ENCODE peak calls at places on chromosomes 2 and 18, in eight cellular contexts. One of them, this sample, is unnamed.

GRCh38 chr18:12376034-12376717 is 851 bp downstream of the AFG3L2 start:
- DNase-seq in HepG2: peak
- DNase-seq in stomach: peak
- DNase-seq in tibial nerve: no peak
- DNase-seq in sigmoid colon: peak
- DNase-seq in endothelial cell of umbilical vein: peak
- DNase-seq in vagina: no peak
- DNase-seq in A549: no peak
- DNase-seq in this sample: peak

GRCh38 chr2:120861576-120862191 is 126.0 kb downstream of the GLI2 start:
- DNase-seq in A549: no peak
- DNase-seq in endothelial cell of umbilical vein: no peak
- DNase-seq in HepG2: no peak
- DNase-seq in stomach: no peak
- DNase-seq in tibial nerve: no peak
- DNase-seq in vagina: no peak
- DNase-seq in sigmoid colon: no peak
- DNase-seq in this sample: no peak

GRCh38 chr2:100482741-100483140 is 12.5 kb downstream of the NMS start:
- DNase-seq in tibial nerve: no peak
- DNase-seq in stomach: no peak
- DNase-seq in A549: peak
- DNase-seq in sigmoid colon: no peak
- DNase-seq in HepG2: no peak
- DNase-seq in vagina: no peak
- DNase-seq in endothelial cell of umbilical vein: no peak
- DNase-seq in this sample: no peak

GRCh38 chr2:101223814-101224231 is 28.9 kb upstream of the CNOT11 start:
- DNase-seq in sigmoid colon: no peak
- DNase-seq in HepG2: no peak
- DNase-seq in stomach: no peak
- DNase-seq in A549: no peak
- DNase-seq in vagina: no peak
- DNase-seq in tibial nerve: no peak
- DNase-seq in endothelial cell of umbilical vein: no peak
- DNase-seq in this sample: no peak

GRCh38 chr18:31652875-31653274 is 31.5 kb downstream of the B4GALT6 start:
- DNase-seq in sigmoid colon: no peak
- DNase-seq in A549: no peak
- DNase-seq in stomach: no peak
- DNase-seq in vagina: no peak
- DNase-seq in tibial nerve: no peak
- DNase-seq in endothelial cell of umbilical vein: no peak
- DNase-seq in HepG2: no peak
- DNase-seq in this sample: no peak

GRCh38 chr2:51710222-51710621 is 678.3 kb upstream of the NRXN1 start:
- DNase-seq in A549: no peak
- DNase-seq in vagina: no peak
- DNase-seq in sigmoid colon: no peak
- DNase-seq in tibial nerve: no peak
- DNase-seq in HepG2: peak
- DNase-seq in stomach: no peak
- DNase-seq in endothelial cell of umbilical vein: no peak
- DNase-seq in this sample: no peak

GRCh38 chr18:78169487-78169886 is 810.1 kb upstream of the SALL3 start:
- DNase-seq in endothelial cell of umbilical vein: no peak
- DNase-seq in A549: no peak
- DNase-seq in sigmoid colon: no peak
- DNase-seq in HepG2: no peak
- DNase-seq in tibial nerve: no peak
- DNase-seq in vagina: no peak
- DNase-seq in stomach: no peak
- DNase-seq in this sample: no peak

GRCh38 chr18:25058520-25058919 is 293.4 kb downstream of the ZNF521 start:
- DNase-seq in tibial nerve: no peak
- DNase-seq in endothelial cell of umbilical vein: no peak
- DNase-seq in A549: no peak
- DNase-seq in stomach: no peak
- DNase-seq in HepG2: no peak
- DNase-seq in vagina: no peak
- DNase-seq in sigmoid colon: no peak
- DNase-seq in this sample: no peak

GRCh38 chr2:217834057-217834620 is 168.7 kb downstream of the TNS1 start:
- DNase-seq in sigmoid colon: no peak
- DNase-seq in HepG2: no peak
- DNase-seq in endothelial cell of umbilical vein: no peak
- DNase-seq in tibial nerve: no peak
- DNase-seq in A549: no peak
- DNase-seq in stomach: no peak
- DNase-seq in vagina: no peak
- DNase-seq in this sample: no peak

GRCh38 chr2:10831387-10831985 is 18.9 kb upstream of the PDIA6 start:
- DNase-seq in endothelial cell of umbilical vein: no peak
- DNase-seq in vagina: no peak
- DNase-seq in sigmoid colon: no peak
- DNase-seq in A549: no peak
- DNase-seq in HepG2: no peak
- DNase-seq in stomach: no peak
- DNase-seq in tibial nerve: no peak
- DNase-seq in this sample: no peak

GRCh38 chr2:10833021-10833420 is 20.4 kb upstream of the PDIA6 start:
- DNase-seq in HepG2: no peak
- DNase-seq in sigmoid colon: no peak
- DNase-seq in vagina: no peak
- DNase-seq in stomach: no peak
- DNase-seq in A549: no peak
- DNase-seq in tibial nerve: no peak
- DNase-seq in endothelial cell of umbilical vein: no peak
- DNase-seq in this sample: no peak

GRCh38 chr2:10830641-10831386 is 18.2 kb upstream of the PDIA6 start:
- DNase-seq in stomach: no peak
- DNase-seq in HepG2: no peak
- DNase-seq in endothelial cell of umbilical vein: no peak
- DNase-seq in vagina: no peak
- DNase-seq in sigmoid colon: no peak
- DNase-seq in tibial nerve: no peak
- DNase-seq in A549: no peak
- DNase-seq in this sample: no peak

GRCh38 chr2:10834300-10834699 is 21.7 kb upstream of the PDIA6 start:
- DNase-seq in tibial nerve: no peak
- DNase-seq in A549: no peak
- DNase-seq in HepG2: no peak
- DNase-seq in vagina: no peak
- DNase-seq in sigmoid colon: no peak
- DNase-seq in endothelial cell of umbilical vein: no peak
- DNase-seq in stomach: no peak
- DNase-seq in this sample: no peak

DNA sequence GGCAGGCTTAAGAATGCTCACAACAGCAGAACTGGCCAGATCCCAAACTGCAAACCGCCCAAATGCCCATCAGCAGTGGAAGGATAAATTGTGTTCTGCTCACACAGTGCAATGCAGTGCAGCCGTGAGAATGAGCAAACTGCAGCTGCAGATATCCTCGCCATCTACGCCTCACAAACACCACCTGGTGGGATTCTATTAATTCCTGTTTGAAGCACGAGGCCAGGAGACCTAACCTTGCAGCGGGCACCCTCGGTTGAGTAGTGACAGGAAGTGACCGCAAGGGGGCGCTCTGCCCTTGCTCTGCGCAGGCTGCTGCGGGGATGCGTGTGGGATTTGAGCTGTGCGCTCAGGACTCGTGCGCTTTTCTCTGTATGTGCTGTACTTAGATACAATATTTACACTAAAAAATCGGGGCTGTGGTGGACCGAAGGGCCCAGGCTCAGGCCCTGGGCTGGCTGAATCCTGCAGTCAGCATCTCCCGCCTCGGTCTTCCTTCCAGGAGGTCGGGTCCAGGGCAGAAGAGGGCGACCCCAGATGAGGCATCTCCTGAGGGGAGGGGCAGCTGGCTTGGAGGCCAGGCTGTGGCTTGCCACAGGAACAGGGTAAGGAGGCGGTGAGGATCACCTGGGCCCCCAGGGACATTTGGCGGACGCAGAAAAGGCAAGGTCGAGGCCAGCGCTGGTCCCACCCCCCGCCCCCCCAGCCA is 19.8 kb upstream of the PDIA6 start:
- DNase-seq in vagina: no peak
- DNase-seq in HepG2: peak
- DNase-seq in A549: peak
- DNase-seq in endothelial cell of umbilical vein: peak
- DNase-seq in stomach: peak
- DNase-seq in tibial nerve: peak
- DNase-seq in sigmoid colon: peak
- DNase-seq in this sample: peak
- TF ChIP-seq CTCF in vagina: peak
- TF ChIP-seq CTCF in HepG2: peak
- TF ChIP-seq CTCF in A549: peak
- TF ChIP-seq CTCF in endothelial cell of umbilical vein: peak
- TF ChIP-seq CTCF in stomach: peak
- TF ChIP-seq CTCF in tibial nerve: peak
- TF ChIP-seq CTCF in sigmoid colon: peak
- TF ChIP-seq CTCF in this sample: peak

GRCh38 chr18:35117372-35117771 is 76.2 kb downstream of the MAPRE2 start:
- DNase-seq in A549: no peak
- DNase-seq in endothelial cell of umbilical vein: no peak
- DNase-seq in sigmoid colon: no peak
- DNase-seq in vagina: no peak
- DNase-seq in HepG2: no peak
- DNase-seq in tibial nerve: no peak
- DNase-seq in stomach: no peak
- DNase-seq in this sample: no peak
- H3K27ac ChIP-seq in A549: no peak
- H3K27ac ChIP-seq in endothelial cell of umbilical vein: no peak
- H3K27ac ChIP-seq in sigmoid colon: peak
- H3K27ac ChIP-seq in vagina: peak
- H3K27ac ChIP-seq in HepG2: no peak
- H3K27ac ChIP-seq in tibial nerve: no peak
- H3K27ac ChIP-seq in stomach: peak
- H3K27ac ChIP-seq in this sample: peak

DNA sequence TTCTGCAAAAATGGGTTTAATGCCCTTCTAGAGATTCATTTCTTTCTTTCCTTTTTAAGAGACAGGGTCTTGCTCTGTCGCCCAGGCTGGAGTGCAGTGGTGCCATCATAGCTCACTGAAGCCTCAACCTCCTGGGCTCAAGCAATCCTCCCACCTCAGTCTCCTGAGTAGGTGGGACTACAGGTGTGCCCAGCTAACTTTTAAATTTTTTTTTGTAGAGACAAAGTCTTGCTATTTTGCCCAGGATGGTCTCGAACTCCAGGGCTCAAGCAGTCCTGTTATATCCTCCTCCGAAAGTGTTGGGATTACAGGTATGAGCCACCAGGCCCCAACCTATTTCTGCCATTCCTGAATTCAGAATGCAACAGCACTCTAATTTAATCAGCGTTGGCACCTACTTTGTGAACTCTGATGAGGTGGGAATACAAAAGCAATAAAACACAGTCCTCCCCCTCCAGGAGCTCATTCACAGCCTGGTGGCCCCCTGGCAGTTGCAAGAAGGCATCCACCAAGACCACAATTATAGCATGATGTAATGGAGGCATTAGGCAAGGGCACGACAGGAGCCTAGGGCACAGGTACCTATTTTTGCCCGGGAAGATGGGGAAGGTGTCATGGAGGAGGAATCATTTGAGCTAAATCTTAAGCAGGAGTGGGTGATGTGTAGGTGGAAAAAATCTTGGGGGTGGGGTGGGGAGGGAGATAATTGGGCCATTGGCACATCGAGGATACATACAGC is 5.1 kb downstream of the RHOB start:
- DNase-seq in A549: no peak
- DNase-seq in sigmoid colon: peak
- DNase-seq in stomach: peak
- DNase-seq in endothelial cell of umbilical vein: peak
- DNase-seq in vagina: peak
- DNase-seq in tibial nerve: no peak
- DNase-seq in HepG2: no peak
- DNase-seq in this sample: no peak
- TF ChIP-seq POLR2A in A549: no peak
- TF ChIP-seq POLR2A in sigmoid colon: peak
- TF ChIP-seq POLR2A in stomach: no peak
- TF ChIP-seq POLR2A in endothelial cell of umbilical vein: no peak
- TF ChIP-seq POLR2A in vagina: no peak
- TF ChIP-seq POLR2A in tibial nerve: no peak
- TF ChIP-seq POLR2A in HepG2: no peak
- TF ChIP-seq POLR2A in this sample: peak

GRCh38 chr2:224393145-224393544 is 8.8 kb downstream of the FAM124B start:
- DNase-seq in tibial nerve: no peak
- DNase-seq in A549: no peak
- DNase-seq in HepG2: no peak
- DNase-seq in endothelial cell of umbilical vein: peak
- DNase-seq in stomach: no peak
- DNase-seq in vagina: no peak
- DNase-seq in sigmoid colon: no peak
- DNase-seq in this sample: no peak

GRCh38 chr2:224392545-224392944 is 9.4 kb downstream of the FAM124B start:
- DNase-seq in stomach: no peak
- DNase-seq in A549: no peak
- DNase-seq in tibial nerve: no peak
- DNase-seq in sigmoid colon: no peak
- DNase-seq in HepG2: no peak
- DNase-seq in endothelial cell of umbilical vein: peak
- DNase-seq in vagina: no peak
- DNase-seq in this sample: no peak

GRCh38 chr2:224400174-224400810 is 1.6 kb downstream of the FAM124B start:
- DNase-seq in sigmoid colon: no peak
- DNase-seq in tibial nerve: no peak
- DNase-seq in HepG2: no peak
- DNase-seq in vagina: no peak
- DNase-seq in stomach: no peak
- DNase-seq in endothelial cell of umbilical vein: no peak
- DNase-seq in A549: no peak
- DNase-seq in this sample: no peak

GRCh38 chr2:224398289-224398688 is 3.6 kb downstream of the FAM124B start:
- DNase-seq in stomach: no peak
- DNase-seq in endothelial cell of umbilical vein: no peak
- DNase-seq in vagina: no peak
- DNase-seq in tibial nerve: no peak
- DNase-seq in sigmoid colon: no peak
- DNase-seq in A549: no peak
- DNase-seq in HepG2: no peak
- DNase-seq in this sample: no peak

DNA sequence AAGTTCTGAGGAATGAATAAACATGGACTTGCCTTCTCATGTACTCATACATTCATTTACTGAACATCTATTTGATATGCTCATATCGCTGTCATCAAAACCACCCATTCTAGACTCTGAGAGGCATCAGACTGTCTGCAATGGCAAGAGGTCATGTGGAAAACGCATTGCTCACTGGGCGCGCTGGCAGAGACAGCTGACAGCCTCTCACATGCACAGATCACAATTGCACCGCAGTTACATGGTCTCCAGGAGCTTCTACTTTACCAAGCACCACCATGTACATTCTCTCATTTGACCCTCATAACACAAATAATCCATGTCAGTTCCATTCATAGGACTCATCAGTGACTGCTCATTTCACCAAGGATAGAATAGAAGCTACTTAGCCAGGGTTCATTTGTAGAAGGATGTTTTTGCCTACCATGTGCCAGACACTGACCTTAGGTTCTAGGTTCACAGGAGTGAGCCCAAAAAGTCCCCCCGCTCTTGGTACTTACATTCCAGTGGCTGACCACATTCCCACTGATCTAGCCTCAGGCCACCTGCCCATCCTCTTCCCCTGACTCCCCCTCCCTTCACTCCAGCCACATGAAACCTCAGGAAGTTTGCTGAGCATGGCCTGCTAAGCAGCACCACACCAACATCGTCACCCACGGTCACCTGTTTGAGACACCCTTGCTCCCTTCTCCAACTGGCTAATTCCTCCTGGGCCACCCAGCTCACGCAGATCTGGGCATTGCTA is 6.1 kb downstream of the FAM124B start:
- DNase-seq in sigmoid colon: no peak
- DNase-seq in A549: no peak
- DNase-seq in tibial nerve: no peak
- DNase-seq in HepG2: no peak
- DNase-seq in endothelial cell of umbilical vein: peak
- DNase-seq in stomach: no peak
- DNase-seq in vagina: no peak
- DNase-seq in this sample: no peak
- TF ChIP-seq CTCF in sigmoid colon: no peak
- TF ChIP-seq CTCF in A549: no peak
- TF ChIP-seq CTCF in tibial nerve: no peak
- TF ChIP-seq CTCF in HepG2: no peak
- TF ChIP-seq CTCF in endothelial cell of umbilical vein: no peak
- TF ChIP-seq CTCF in stomach: no peak
- TF ChIP-seq CTCF in vagina: no peak
- TF ChIP-seq CTCF in this sample: no peak